ENCODE peak calls at places on chromosomes 7 and 10, in ten cellular contexts. P is GM23248; J is aorta; E is ovary; F is CD8-positive, alpha-beta T cell; D is adrenal gland; B is CD4-positive, alpha-beta memory T cell; S is gastrocnemius medialis; R is right cardiac atrium; C is cardiac muscle cell. O is an unnamed sample. For H3K4me1, the result is how much of the 10 kb centered on the place peaks cover.

GRCh38 chr7:119482209-119482608 is 790.8 kb upstream of the KCND2 start:
- DNase-seq in D (no peak), B (no peak), J (no peak), F (no peak), P (peak), C (peak), E (no peak), R (no peak), S (no peak), O (no peak)

GRCh38 chr10:1671366-1672000 is 65.8 kb downstream of the ADARB2 start:
- DNase-seq in P (no peak), R (no peak), F (no peak), E (no peak), D (no peak), C (no peak), J (no peak), B (no peak), S (no peak), O (no peak)

GRCh38 chr10:95211606-95212279 is 17.7 kb downstream of the ACSM6 start:
- DNase-seq in E (no peak), S (no peak), B (no peak), R (no peak), C (no peak), D (no peak), J (no peak), P (peak), F (no peak), O (no peak)

GRCh38 chr7:27175005-27175625 is 995 bp upstream of the HOXA10 start:
- DNase-seq in F (no peak), P (peak), E (no peak), R (no peak), J (peak), B (no peak), C (no peak), D (peak), S (peak), O (no peak)

GRCh38 chr7:20217193-20217948 is at the start of gene MACC1:
- DNase-seq in J (peak), E (no peak), S (no peak), P (no peak), C (peak), B (no peak), R (no peak), D (no peak), F (no peak), O (peak)

GRCh38 chr10:78921906-78922305 is 146.9 kb upstream of the ZMIZ1 start:
- DNase-seq in D (peak), C (no peak), P (no peak), R (no peak), B (no peak), J (peak), S (no peak), E (no peak), F (no peak), O (no peak)

GRCh38 chr10:18261063-18261462 is 120.8 kb downstream of the CACNB2 start:
- DNase-seq in P (no peak), D (no peak), J (no peak), B (no peak), S (no peak), R (no peak), C (no peak), F (no peak), E (no peak), O (no peak)

GRCh38 chr10:116521424-116522305 is 24.1 kb upstream of the PNLIP start:
- DNase-seq in D (peak), S (no peak), J (no peak), C (peak), B (no peak), R (no peak), F (no peak), P (peak), E (no peak), O (no peak)

GRCh38 chr7:156950381-156950858 is 908 bp downstream of the NOM1 start:
- DNase-seq in S (no peak), F (no peak), C (no peak), B (no peak), J (no peak), R (no peak), P (peak), E (no peak), D (no peak), O (no peak)

GRCh38 chr7:130369831-130370230 is 10.5 kb upstream of the CPA1 start:
- DNase-seq in E (no peak), R (no peak), C (no peak), S (no peak), F (no peak), P (peak), D (no peak), J (no peak), B (no peak), O (no peak)
- H3K4me1 ChIP-seq in E (under half), R (under half), C (under half), S (half or more), F (under half), P (half or more), D (under half), J (under half), B (under half), O (under half)

GRCh38 chr10:126387041-126387908 is 1.0 kb downstream of the ADAM12 start:
- DNase-seq in S (no peak), R (peak), D (peak), E (peak), B (no peak), J (peak), P (peak), C (peak), F (no peak), O (peak)
- H3K4me3 ChIP-seq in S (peak), R (peak), D (peak), E (peak), B (no peak), J (peak), P (peak), C (peak), F (no peak), O (no peak)

DNA sequence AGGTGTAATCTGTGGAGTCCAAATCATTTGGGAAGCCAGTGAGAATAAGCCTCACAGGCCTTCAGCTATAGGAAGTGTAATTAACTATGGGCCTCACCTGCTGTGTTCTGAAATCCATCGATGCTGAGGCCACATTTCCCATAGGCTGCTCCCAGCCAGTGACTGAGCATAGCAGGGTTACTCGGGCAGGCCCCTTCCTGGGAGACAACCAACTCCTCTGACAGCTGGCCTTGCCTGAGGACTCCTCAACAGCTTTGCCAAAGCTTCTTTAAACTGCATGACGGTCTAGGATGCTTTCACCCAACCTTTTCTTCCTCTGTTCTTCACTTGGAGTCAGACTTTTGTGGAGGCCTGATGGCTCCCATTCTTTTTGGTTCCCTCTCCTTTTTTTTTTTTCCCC is 63.8 kb upstream of the SMNDC1 start:
- DNase-seq in S (no peak), B (no peak), J (no peak), D (no peak), C (no peak), F (no peak), R (no peak), E (no peak), P (no peak), O (no peak)
- H3K4me1 ChIP-seq in S (under half), B (under half), J (under half), D (under half), C (under half), F (under half), R (under half), E (under half), P (under half), O (under half)

GRCh38 chr10:30671011-30671616 is 41.6 kb upstream of the LYZL2 start:
- DNase-seq in R (no peak), D (peak), F (no peak), B (no peak), E (no peak), J (no peak), P (peak), C (peak), S (no peak), O (no peak)
- H3K4me3 ChIP-seq in R (peak), D (peak), F (no peak), B (no peak), E (no peak), J (no peak), P (peak), C (no peak), S (peak), O (no peak)

DNA sequence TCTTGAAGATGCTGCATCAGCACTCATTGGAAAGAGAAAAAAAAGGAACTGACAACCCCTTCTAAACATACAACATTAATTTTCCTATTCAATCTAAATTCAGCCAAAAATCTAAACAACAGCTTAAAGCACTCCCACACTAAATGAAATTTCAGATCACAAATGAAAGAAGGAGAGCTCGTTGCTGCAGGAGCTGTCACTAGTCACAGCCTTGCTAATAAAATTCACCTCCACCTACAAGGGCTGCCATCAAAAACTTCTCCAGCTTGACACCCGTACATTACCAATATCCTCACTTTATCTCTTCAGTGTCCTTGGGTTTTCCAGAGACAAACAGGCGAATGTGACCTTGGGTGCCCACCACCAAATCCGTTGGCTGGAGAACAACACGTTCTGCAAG is 560.1 kb downstream of the KCNMA1 start:
- DNase-seq in S (no peak), F (no peak), C (no peak), J (no peak), D (no peak), E (no peak), R (no peak), P (no peak), B (no peak), O (no peak)
- H3K4me1 ChIP-seq in S (under half), F (under half), C (under half), J (under half), D (under half), E (under half), R (under half), P (under half), B (under half), O (under half)

GRCh38 chr10:72251635-72252034 is 22.1 kb upstream of the DDIT4 start:
- DNase-seq in P (no peak), R (no peak), D (no peak), S (no peak), B (no peak), F (no peak), C (no peak), E (no peak), J (no peak), O (no peak)

GRCh38 chr10:72245949-72246525 is 27.7 kb upstream of the DDIT4 start:
- DNase-seq in S (no peak), F (no peak), B (no peak), E (no peak), C (no peak), P (no peak), R (no peak), J (peak), D (no peak), O (no peak)

GRCh38 chr10:72244573-72245038 is 28.5 kb upstream of the ASCC1 start:
- DNase-seq in S (no peak), P (no peak), F (no peak), C (no peak), R (no peak), D (no peak), J (peak), E (no peak), B (no peak), O (no peak)

GRCh38 chr10:72250666-72251065 is 23.1 kb upstream of the DDIT4 start:
- DNase-seq in S (peak), R (peak), B (no peak), C (no peak), F (no peak), P (peak), D (no peak), E (peak), J (peak), O (no peak)

GRCh38 chr10:72248477-72249151 is 25.1 kb upstream of the DDIT4 start:
- DNase-seq in C (peak), B (peak), P (peak), D (peak), R (peak), J (peak), S (peak), E (peak), F (peak), O (peak)
- H3K4me3 ChIP-seq in C (no peak), B (peak), P (no peak), D (peak), R (no peak), J (no peak), S (peak), E (peak), F (peak), O (no peak)